ENCODE peak calls at places on chromosomes 12 and 14, in five cellular contexts. S, F, C, L and P are unnamed samples.

GRCh38 chr14:72906879-72907278 is 13.0 kb upstream of the DPF3 start:
- DNase-seq in S (no peak), F (no peak), C (no peak), L (peak), P (no peak)

GRCh38 chr12:106511365-106511764 is 71.4 kb upstream of the RFX4 start:
- DNase-seq in S (no peak), F (no peak), C (no peak), L (no peak), P (no peak)

GRCh38 chr12:88237954-88238353 is 95.8 kb downstream of the TMTC3 start:
- DNase-seq in S (no peak), F (no peak), C (no peak), L (no peak), P (no peak)

GRCh38 chr12:27576667-27577347 is 52.8 kb downstream of the PPFIBP1 start:
- DNase-seq in S (no peak), F (no peak), C (no peak), L (no peak), P (no peak)

GRCh38 chr14:21097616-21098133 is 780 bp downstream of the ZNF219 start:
- DNase-seq in S (no peak), F (no peak), C (no peak), L (no peak), P (peak)

GRCh38 chr14:94771191-94771905 is 1.4 kb upstream of the GSC start:
- DNase-seq in S (no peak), F (no peak), C (no peak), L (no peak), P (peak)

GRCh38 chr12:8108808-8109398 is 14.5 kb upstream of the CLEC4A start:
- DNase-seq in S (peak), F (peak), C (peak), L (peak), P (peak)

GRCh38 chr14:80988742-80989429 is 33.5 kb downstream of the TSHR start:
- DNase-seq in S (no peak), F (no peak), C (no peak), L (no peak), P (no peak)

GRCh38 chr12:60014441-60014840 is 418.6 kb downstream of the SLC16A7 start:
- DNase-seq in S (no peak), F (no peak), C (no peak), L (peak), P (no peak)

GRCh38 chr14:41749425-41749824 is 142.7 kb downstream of the LRFN5 start:
- DNase-seq in S (no peak), F (peak), C (no peak), L (peak), P (no peak)

GRCh38 chr12:19507823-19508222 is 68.5 kb downstream of the AEBP2 start:
- DNase-seq in S (no peak), F (no peak), C (no peak), L (no peak), P (no peak)

GRCh38 chr12:78799679-78800078 is 64.9 kb upstream of the SYT1 start:
- DNase-seq in S (no peak), F (no peak), C (no peak), L (no peak), P (no peak)

GRCh38 chr12:10392394-10392930 is 2.6 kb upstream of the KLRK1 start:
- DNase-seq in S (no peak), F (no peak), C (peak), L (peak), P (no peak)

GRCh38 chr12:82366182-82366581 is 7.9 kb downstream of the METTL25 start:
- DNase-seq in S (no peak), F (no peak), C (no peak), L (no peak), P (no peak)

GRCh38 chr14:89507926-89508460 is 91.0 kb upstream of the FOXN3 start:
- DNase-seq in S (no peak), F (no peak), C (no peak), L (peak), P (no peak)

GRCh38 chr12:52477651-52478050 is 4.0 kb upstream of the KRT6C start:
- DNase-seq in S (no peak), F (no peak), C (no peak), L (no peak), P (no peak)

GRCh38 chr12:89439946-89440345 is 84.7 kb downstream of the GALNT4 start:
- DNase-seq in S (no peak), F (no peak), C (no peak), L (no peak), P (no peak)

GRCh38 chr12:65608319-65608916 is 215.9 kb upstream of the HMGA2 start:
- DNase-seq in S (no peak), F (no peak), C (no peak), L (no peak), P (no peak)

GRCh38 chr14:100979780-100980179 is 76.3 kb upstream of the RTL1 start:
- DNase-seq in S (no peak), F (no peak), C (no peak), L (no peak), P (no peak)

GRCh38 chr12:63163542-63163941 is 12.5 kb upstream of the AVPR1A start:
- DNase-seq in S (no peak), F (no peak), C (no peak), L (no peak), P (no peak)

GRCh38 chr14:23465261-23465660 is 4.2 kb upstream of the NGDN start:
- DNase-seq in S (no peak), F (no peak), C (no peak), L (no peak), P (no peak)
- H3K27ac ChIP-seq in S (no peak), F (no peak), C (no peak), L (no peak), P (no peak)

GRCh38 chr12:44603701-44604100 is 272.4 kb downstream of the NELL2 start:
- DNase-seq in S (peak), F (no peak), C (no peak), L (no peak), P (no peak)
- H3K27ac ChIP-seq in S (peak), F (no peak), C (no peak), L (no peak), P (no peak)

DNA sequence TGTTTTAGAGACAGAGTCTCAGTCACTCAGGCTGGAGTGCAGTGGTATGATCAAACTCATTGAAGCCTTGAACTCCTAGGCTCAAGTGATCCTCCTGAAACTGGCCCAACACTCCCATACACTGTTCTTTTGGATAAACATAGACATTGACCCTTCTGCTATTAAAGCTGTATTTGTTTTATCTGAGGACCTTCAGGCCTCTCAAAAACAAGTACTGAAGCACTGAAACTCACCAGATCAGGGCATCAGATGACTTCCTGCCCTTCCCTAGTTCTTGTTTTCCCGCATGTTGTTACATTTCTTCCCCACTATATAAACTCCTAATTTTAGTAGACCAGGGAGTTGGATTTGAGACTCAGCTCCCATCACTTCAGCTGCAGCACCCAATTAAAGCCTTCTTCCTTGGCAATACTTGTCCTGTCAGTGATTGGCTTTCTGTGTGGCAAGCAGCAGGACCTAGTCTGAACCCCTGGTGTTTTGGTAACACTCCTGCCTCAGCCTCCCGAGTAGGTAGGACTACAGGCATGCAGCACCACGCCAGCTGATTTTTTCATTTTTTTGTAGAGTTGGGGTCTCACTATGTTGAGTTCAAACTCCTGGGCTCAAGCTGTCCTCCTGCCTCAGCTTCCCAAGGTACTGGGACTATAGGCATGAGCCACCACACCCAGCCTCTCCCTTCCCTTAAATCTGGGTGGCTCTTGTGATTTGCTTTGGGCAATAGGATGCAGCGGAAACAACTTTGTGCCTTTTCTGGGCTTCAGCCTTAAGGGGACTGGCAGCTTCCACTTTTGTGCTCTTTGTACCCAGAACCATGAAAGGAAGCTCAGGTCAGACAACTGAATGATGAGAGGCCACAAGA is 12.5 kb upstream of the IFT81 start:
- DNase-seq in S (no peak), F (no peak), C (no peak), L (no peak), P (no peak)
- H3K27ac ChIP-seq in S (no peak), F (no peak), C (peak), L (no peak), P (peak)

DNA sequence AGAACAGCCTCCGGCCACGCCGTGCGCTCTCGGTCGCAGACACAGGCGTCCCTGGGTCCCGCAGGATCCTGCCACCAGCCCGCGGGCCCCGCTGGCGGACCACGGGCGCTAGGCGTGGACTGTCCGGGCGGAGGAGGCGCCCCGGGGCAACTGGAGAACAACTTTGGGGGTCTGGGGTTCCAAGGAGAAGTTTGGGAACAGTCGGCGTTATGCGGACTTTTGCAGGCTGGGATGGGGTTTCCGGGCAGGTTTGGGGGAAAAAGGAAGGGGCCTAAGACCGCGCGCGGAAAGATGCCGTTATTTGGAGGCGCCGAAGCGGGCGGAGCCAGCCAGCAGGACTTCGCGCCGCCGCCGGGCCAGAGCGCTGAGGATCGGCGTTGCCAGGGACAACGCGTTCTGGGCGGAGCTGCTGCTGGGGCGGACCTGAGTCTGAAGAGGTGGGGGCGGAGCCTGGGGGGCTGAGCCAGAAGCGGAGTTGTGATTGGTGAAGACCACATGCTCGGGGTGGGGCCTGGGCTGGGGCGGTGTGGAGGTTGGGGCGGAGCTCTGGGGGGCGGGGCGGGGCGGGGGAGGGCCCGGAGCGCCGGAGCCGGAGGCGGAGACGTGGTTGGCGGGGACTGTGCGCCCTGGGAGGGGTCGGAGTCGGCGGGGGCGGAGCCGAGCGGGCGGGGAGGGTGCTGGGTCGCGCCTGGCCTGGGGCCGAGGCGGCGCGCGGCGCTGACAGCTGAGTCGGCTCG is at the start of gene CYP46A1:
- DNase-seq in S (peak), F (peak), C (peak), L (peak), P (peak)
- H3K27ac ChIP-seq in S (no peak), F (peak), C (peak), L (no peak), P (no peak)

GRCh38 chr12:68638721-68639395 is 28.2 kb downstream of the RAP1B start:
- DNase-seq in S (no peak), F (no peak), C (no peak), L (no peak), P (no peak)
- H3K27ac ChIP-seq in S (no peak), F (peak), C (no peak), L (no peak), P (no peak)

DNA sequence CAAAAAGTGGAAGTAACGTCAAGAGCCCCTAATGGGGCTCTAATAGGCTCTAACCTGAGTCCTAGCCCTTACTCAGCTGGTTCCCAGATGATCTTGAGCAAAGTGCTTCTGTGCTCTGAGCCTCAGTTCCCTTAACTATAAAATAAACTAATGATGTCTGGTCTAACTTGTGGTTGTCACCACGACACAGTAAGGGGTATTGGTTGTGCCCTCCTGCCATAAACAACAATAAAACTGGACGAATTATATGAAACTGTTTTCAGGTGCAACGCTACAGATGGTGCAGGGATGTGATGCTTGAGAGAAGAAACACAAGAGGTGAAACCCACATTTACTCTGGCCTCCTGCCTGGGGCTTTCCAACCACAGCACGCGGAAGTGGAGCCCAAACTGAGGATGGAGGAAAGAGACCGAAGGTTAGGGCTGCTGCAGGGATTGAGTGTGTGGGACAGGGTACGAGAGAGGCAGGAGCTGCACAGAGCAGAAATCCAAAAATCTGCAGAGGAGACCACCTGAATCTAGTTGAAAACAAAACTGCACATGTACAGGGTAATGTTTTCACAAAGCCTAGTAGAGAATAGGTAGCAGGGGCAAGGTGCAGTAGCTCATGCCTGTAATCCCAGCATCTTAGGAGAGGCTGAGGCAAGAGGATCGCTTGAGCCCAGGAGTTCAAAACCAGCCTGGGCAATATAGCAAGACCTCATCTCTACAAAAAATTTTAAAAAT is 45.6 kb upstream of the BCL2L14 start:
- DNase-seq in S (no peak), F (peak), C (no peak), L (no peak), P (no peak)
- H3K27ac ChIP-seq in S (no peak), F (no peak), C (no peak), L (no peak), P (no peak)